ENCODE peak calls at places on chromosomes 16 and 17, in six cellular contexts. E is A549, B is K562, U is GM12878, V is HepG2, A is endothelial cell of umbilical vein. Q is an unnamed sample.

GRCh38 chr16:69522732-69523404 is 42.9 kb upstream of the NFAT5 start:
- DNase-seq in U (no peak), V (peak), E (peak), B (peak), A (no peak), Q (peak)

GRCh38 chr16:64455275-64455674 is 666.6 kb downstream of the CDH11 start:
- DNase-seq in E (no peak), V (no peak), U (no peak), B (no peak), A (peak), Q (no peak)

GRCh38 chr17:4256952-4257351 is 6.8 kb downstream of the ANKFY1 start:
- DNase-seq in E (no peak), U (no peak), V (no peak), B (no peak), A (no peak), Q (peak)

GRCh38 chr16:11094075-11094593 is 149.8 kb downstream of the CLEC16A start:
- DNase-seq in U (peak), V (no peak), B (peak), E (no peak), A (no peak), Q (peak)

GRCh38 chr16:28067604-28068382 is 4.3 kb upstream of the GSG1L start:
- DNase-seq in B (no peak), V (no peak), A (no peak), U (no peak), E (no peak), Q (no peak)

GRCh38 chr16:57224651-57225335 is 20.3 kb upstream of the ARL2BP start:
- DNase-seq in A (no peak), U (no peak), V (no peak), E (no peak), B (no peak), Q (no peak)

GRCh38 chr16:81863630-81864352 is 84.7 kb downstream of the PLCG2 start:
- DNase-seq in A (no peak), B (no peak), E (no peak), U (peak), V (no peak), Q (no peak)

GRCh38 chr17:77729587-77729986 is 228.9 kb upstream of the TNRC6C start:
- DNase-seq in V (no peak), E (no peak), A (no peak), U (no peak), B (no peak), Q (no peak)

GRCh38 chr17:60743812-60744211 is 66.2 kb downstream of the BCAS3 start:
- DNase-seq in B (no peak), A (peak), E (no peak), V (no peak), U (no peak), Q (no peak)

GRCh38 chr16:81810894-81811538 is 31.9 kb downstream of the PLCG2 start:
- DNase-seq in E (no peak), A (no peak), U (peak), V (no peak), B (no peak), Q (no peak)

GRCh38 chr16:84103678-84104077 is 13.1 kb downstream of the MBTPS1 start:
- DNase-seq in U (no peak), E (no peak), A (peak), V (no peak), B (no peak), Q (no peak)

GRCh38 chr17:42050360-42051012 is at the start of gene C17orf113:
- DNase-seq in U (no peak), A (peak), E (peak), B (peak), V (peak), Q (peak)

GRCh38 chr17:43753488-43754129 is 5.0 kb downstream of the SOST start:
- DNase-seq in V (no peak), B (peak), E (no peak), A (no peak), U (peak), Q (peak)

GRCh38 chr16:22317625-22318024 is 20.4 kb downstream of the POLR3E start:
- DNase-seq in E (no peak), V (no peak), U (no peak), A (no peak), B (no peak), Q (no peak)

GRCh38 chr17:57707892-57708291 is 37.2 kb downstream of the CCDC182 start:
- DNase-seq in V (no peak), A (no peak), B (no peak), U (no peak), E (no peak), Q (no peak)

GRCh38 chr17:36808181-36808661 is 129.1 kb upstream of the LHX1 start:
- DNase-seq in U (no peak), B (peak), V (no peak), A (no peak), E (no peak), Q (no peak)

GRCh38 chr17:49093131-49093530 is 39.4 kb upstream of the B4GALNT2 start:
- DNase-seq in V (no peak), B (no peak), E (no peak), U (no peak), A (no peak), Q (no peak)

GRCh38 chr16:89700649-89701424 is 668 bp downstream of the SPATA2L start:
- DNase-seq in E (peak), B (peak), V (peak), U (no peak), A (peak), Q (peak)

GRCh38 chr17:82493517-82493840 is 26.1 kb upstream of the FOXK2 start:
- DNase-seq in V (no peak), A (no peak), B (no peak), E (peak), U (no peak), Q (no peak)

GRCh38 chr16:81599034-81599744 is 154.6 kb downstream of the CMIP start:
- DNase-seq in V (peak), U (no peak), A (no peak), B (no peak), E (no peak), Q (no peak)

GRCh38 chr16:23566724-23567123 is 9.2 kb downstream of the UBFD1 start:
- DNase-seq in V (no peak), U (no peak), B (no peak), A (no peak), E (no peak), Q (no peak)

GRCh38 chr17:19017401-19017800 is 12.8 kb upstream of the FAM83G start:
- DNase-seq in V (no peak), B (no peak), E (no peak), A (no peak), U (no peak), Q (no peak)

GRCh38 chr17:73436966-73437365 is 125.2 kb upstream of the CDC42EP4 start:
- DNase-seq in V (no peak), A (no peak), B (no peak), E (no peak), U (no peak), Q (no peak)

GRCh38 chr17:4505187-4505586 is 6.5 kb downstream of the SPNS2 start:
- DNase-seq in B (no peak), E (no peak), U (no peak), A (no peak), V (no peak), Q (no peak)

GRCh38 chr16:23196577-23196976 is 14.0 kb downstream of the SCNN1G start:
- DNase-seq in U (no peak), B (no peak), A (no peak), V (no peak), E (no peak), Q (no peak)

GRCh38 chr17:39461911-39462641 is 790 bp downstream of the CDK12 start:
- DNase-seq in E (no peak), B (peak), U (peak), V (peak), A (peak), Q (peak)

GRCh38 chr16:56317998-56318912 is 107.1 kb downstream of the AMFR start:
- DNase-seq in A (peak), E (peak), B (peak), U (peak), V (peak), Q (peak)

GRCh38 chr17:18120461-18121053 is 12.0 kb downstream of the MYO15A start:
- DNase-seq in B (no peak), E (no peak), U (no peak), V (no peak), A (no peak), Q (no peak)

GRCh38 chr17:44115585-44116415 is 7.6 kb downstream of the HDAC5 start:
- DNase-seq in B (peak), U (no peak), V (no peak), E (peak), A (peak), Q (peak)

GRCh38 chr17:36931096-36931696 is 6.1 kb upstream of the LHX1 start:
- DNase-seq in B (no peak), U (no peak), E (no peak), A (no peak), V (no peak), Q (no peak)

GRCh38 chr16:27048316-27048715 is 18.4 kb upstream of the C16orf82 start:
- DNase-seq in E (no peak), V (no peak), A (no peak), B (no peak), U (no peak), Q (no peak)

GRCh38 chr17:64118452-64118979 is 11.4 kb downstream of the ERN1 start:
- DNase-seq in A (peak), V (no peak), B (peak), E (no peak), U (no peak), Q (peak)

GRCh38 chr17:45320931-45321461 is 4.2 kb upstream of the MAP3K14 start:
- DNase-seq in A (peak), E (peak), V (no peak), B (peak), U (no peak), Q (peak)

GRCh38 chr16:72501739-72502653 is 330.0 kb upstream of the PMFBP1 start:
- DNase-seq in U (peak), B (peak), A (peak), V (peak), E (peak), Q (peak)

GRCh38 chr17:70271672-70272071 is 102.3 kb downstream of the KCNJ2 start:
- DNase-seq in V (no peak), A (no peak), B (no peak), E (no peak), U (no peak), Q (no peak)

GRCh38 chr17:50279181-50279526 is 4.9 kb downstream of the TMEM92 start:
- DNase-seq in U (no peak), V (no peak), B (no peak), A (peak), E (no peak), Q (no peak)

GRCh38 chr17:50278526-50279180 is 4.4 kb downstream of the TMEM92 start:
- DNase-seq in A (no peak), B (no peak), E (no peak), U (no peak), V (no peak), Q (no peak)

GRCh38 chr17:50275279-50275678 is 1.0 kb downstream of the TMEM92 start:
- DNase-seq in E (no peak), A (no peak), B (no peak), U (no peak), V (no peak), Q (no peak)

GRCh38 chr17:50276588-50277356 is 2.5 kb downstream of the TMEM92 start:
- DNase-seq in E (no peak), V (peak), U (no peak), A (no peak), B (no peak), Q (no peak)

GRCh38 chr17:50277357-50277754 is 3.1 kb downstream of the TMEM92 start:
- DNase-seq in A (no peak), E (no peak), B (no peak), V (no peak), U (no peak), Q (no peak)
- TF ChIP-seq MYC in A (no peak), E (no peak), B (no peak), V (no peak), U (no peak), Q (no peak)

DNA sequence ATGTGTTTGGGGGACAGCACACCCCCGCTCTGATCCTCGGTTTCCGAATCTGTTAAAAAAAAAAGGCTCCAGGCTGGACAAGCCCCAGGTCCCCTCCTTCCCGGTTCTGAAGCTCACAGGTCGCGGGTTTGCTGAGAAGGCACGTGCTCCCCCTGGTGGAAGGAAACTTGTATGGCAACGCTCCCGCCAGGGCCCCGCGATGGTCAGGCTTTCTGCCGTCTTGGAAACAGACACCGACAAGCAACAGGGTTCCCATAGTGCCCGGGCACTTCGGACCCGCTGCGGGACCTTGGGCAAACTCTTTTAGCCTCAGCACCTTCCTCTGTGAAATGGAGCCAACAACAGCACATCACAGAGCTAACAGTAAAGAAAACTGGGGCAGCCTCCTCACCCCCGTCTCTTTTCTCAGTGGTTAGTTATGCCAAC is 219.0 kb downstream of the RBFOX3 start:
- DNase-seq in V (peak), B (peak), E (peak), U (no peak), A (peak), Q (peak)
- TF ChIP-seq MAX in V (no peak), B (no peak), E (no peak), U (no peak), A (peak), Q (peak)

GRCh38 chr17:66542183-66542966 is 240.0 kb downstream of the PRKCA start:
- DNase-seq in A (no peak), B (peak), E (no peak), V (no peak), U (peak), Q (peak)
- TF ChIP-seq MYC in A (no peak), B (no peak), E (no peak), V (no peak), U (no peak), Q (peak)

GRCh38 chr16:80287674-80288073 is 253.1 kb upstream of the DYNLRB2 start:
- DNase-seq in B (no peak), U (no peak), V (no peak), A (no peak), E (no peak), Q (no peak)
- TF ChIP-seq MAX in B (no peak), U (no peak), V (no peak), A (no peak), E (no peak), Q (no peak)

Q was measured in NB4.